ENCODE peak calls at places on chromosomes 4 and X, in six cellular contexts. One of them, this sample, is unnamed.

GRCh38 chrX:108584617-108585211 is 145.1 kb downstream of the COL4A5 start:
- DNase-seq in tibial artery: no peak
- DNase-seq in hippocampal formation: peak
- DNase-seq in posterior vena cava: no peak
- DNase-seq in cardiac fibroblast: peak
- DNase-seq in activated gamma-delta T cell treated with Interleukin-2 at 50 U/mL for 16 hours: no peak
- DNase-seq in this sample: no peak

GRCh38 chrX:150897371-150898319 is 823 bp downstream of the CD99L2 start:
- DNase-seq in posterior vena cava: no peak
- DNase-seq in tibial artery: peak
- DNase-seq in cardiac fibroblast: peak
- DNase-seq in activated gamma-delta T cell treated with Interleukin-2 at 50 U/mL for 16 hours: peak
- DNase-seq in hippocampal formation: no peak
- DNase-seq in this sample: no peak

GRCh38 chr4:20252656-20253271 is 1.1 kb downstream of the SLIT2 start:
- DNase-seq in tibial artery: peak
- DNase-seq in hippocampal formation: no peak
- DNase-seq in cardiac fibroblast: peak
- DNase-seq in posterior vena cava: peak
- DNase-seq in activated gamma-delta T cell treated with Interleukin-2 at 50 U/mL for 16 hours: no peak
- DNase-seq in this sample: no peak

GRCh38 chr4:122622400-122622799 is 1.5 kb upstream of the IL21 start:
- DNase-seq in posterior vena cava: no peak
- DNase-seq in cardiac fibroblast: no peak
- DNase-seq in activated gamma-delta T cell treated with Interleukin-2 at 50 U/mL for 16 hours: no peak
- DNase-seq in tibial artery: no peak
- DNase-seq in hippocampal formation: no peak
- DNase-seq in this sample: no peak

GRCh38 chrX:132171881-132172280 is 44.1 kb upstream of the FRMD7 start:
- DNase-seq in cardiac fibroblast: no peak
- DNase-seq in posterior vena cava: no peak
- DNase-seq in hippocampal formation: no peak
- DNase-seq in tibial artery: no peak
- DNase-seq in activated gamma-delta T cell treated with Interleukin-2 at 50 U/mL for 16 hours: no peak
- DNase-seq in this sample: no peak

GRCh38 chr4:159222158-159222557 is 119.3 kb downstream of the RAPGEF2 start:
- DNase-seq in tibial artery: no peak
- DNase-seq in activated gamma-delta T cell treated with Interleukin-2 at 50 U/mL for 16 hours: no peak
- DNase-seq in posterior vena cava: no peak
- DNase-seq in cardiac fibroblast: no peak
- DNase-seq in hippocampal formation: no peak
- DNase-seq in this sample: no peak

GRCh38 chr4:8412288-8412687 is 28.2 kb downstream of the ACOX3 start:
- DNase-seq in cardiac fibroblast: no peak
- DNase-seq in tibial artery: no peak
- DNase-seq in activated gamma-delta T cell treated with Interleukin-2 at 50 U/mL for 16 hours: no peak
- DNase-seq in hippocampal formation: no peak
- DNase-seq in posterior vena cava: no peak
- DNase-seq in this sample: no peak

GRCh38 chrX:47218920-47219815 is 687 bp downstream of the CDK16 start:
- DNase-seq in cardiac fibroblast: no peak
- DNase-seq in posterior vena cava: peak
- DNase-seq in activated gamma-delta T cell treated with Interleukin-2 at 50 U/mL for 16 hours: peak
- DNase-seq in tibial artery: peak
- DNase-seq in hippocampal formation: no peak
- DNase-seq in this sample: no peak

GRCh38 chr4:159235779-159236368 is 133.0 kb downstream of the RAPGEF2 start:
- DNase-seq in tibial artery: no peak
- DNase-seq in cardiac fibroblast: peak
- DNase-seq in posterior vena cava: no peak
- DNase-seq in activated gamma-delta T cell treated with Interleukin-2 at 50 U/mL for 16 hours: no peak
- DNase-seq in hippocampal formation: no peak
- DNase-seq in this sample: no peak

GRCh38 chrX:153700967-153701366 is 13.2 kb downstream of the SLC6A8 start:
- DNase-seq in hippocampal formation: no peak
- DNase-seq in posterior vena cava: no peak
- DNase-seq in activated gamma-delta T cell treated with Interleukin-2 at 50 U/mL for 16 hours: no peak
- DNase-seq in tibial artery: no peak
- DNase-seq in cardiac fibroblast: no peak
- DNase-seq in this sample: no peak

This sample was measured in AML-193.